ENCODE peak calls at places on chromosome 2, in six cellular contexts. B, I, R, S, L and O are unnamed samples.
A peak's percentile ranks its signal among the peaks of the same experiment; 100 is the strongest.

GRCh38 chr2:98902209-98903063 is 33.6 kb downstream of the CRACDL start:
- DNase-seq in B (no peak), I (no peak), R (peak; percentile 38), S (no peak), L (no peak), O (no peak)

GRCh38 chr2:26724004-26724750 is 31.7 kb downstream of the KCNK3 start:
- DNase-seq in B (peak; percentile 87), I (peak; percentile 77), R (peak; percentile 86), S (no peak), L (no peak), O (no peak)

GRCh38 chr2:167140767-167141166 is 252.5 kb downstream of the XIRP2 start:
- DNase-seq in B (peak; percentile 96), I (no peak), R (no peak), S (no peak), L (no peak), O (peak; percentile 75)

GRCh38 chr2:54456526-54457325 is 599 bp downstream of the SPTBN1 start:
- DNase-seq in B (peak; percentile 26), I (peak; percentile 63), R (peak; percentile 73), S (peak; percentile 73), L (no peak), O (no peak)

GRCh38 chr2:190722061-190722759 is 73.3 kb downstream of the NAB1 start:
- DNase-seq in B (no peak), I (no peak), R (no peak), S (no peak), L (no peak), O (no peak)

GRCh38 chr2:68379184-68379708 is 14.2 kb downstream of the PLEK start:
- DNase-seq in B (no peak), I (no peak), R (no peak), S (no peak), L (no peak), O (no peak)

GRCh38 chr2:66789741-66790140 is 354.8 kb downstream of the MEIS1 start:
- DNase-seq in B (peak; percentile 17), I (no peak), R (peak; percentile 68), S (no peak), L (no peak), O (no peak)

GRCh38 chr2:54770211-54770610 is 46.7 kb downstream of the EML6 start:
- DNase-seq in B (no peak), I (no peak), R (no peak), S (no peak), L (no peak), O (no peak)

GRCh38 chr2:130376433-130377293 is 20.8 kb downstream of the PTPN18 start:
- DNase-seq in B (no peak), I (no peak), R (peak; percentile 28), S (no peak), L (no peak), O (no peak)

GRCh38 chr2:163752252-163752651 is 16.4 kb upstream of the FIGN start:
- DNase-seq in B (no peak), I (no peak), R (no peak), S (no peak), L (no peak), O (peak; percentile 84)

GRCh38 chr2:162073776-162074578 is at the start of gene DPP4:
- DNase-seq in B (no peak), I (peak; percentile 59), R (peak; percentile 72), S (peak; percentile 57), L (peak; percentile 20), O (no peak)

GRCh38 chr2:78290581-78291214 is 734.8 kb upstream of the REG3G start:
- DNase-seq in B (no peak), I (no peak), R (no peak), S (no peak), L (no peak), O (no peak)